ENCODE peak calls at places on chromosomes 13 and 19, in eight cellular contexts. One of them, this sample, is unnamed. For H3K9me2, the result is how much of the 10 kb centered on the place peaks cover.

GRCh38 chr19:18764591-18765051 is 26.5 kb downstream of the COMP start:
- DNase-seq in MM.1S: no peak
- DNase-seq in OCI-LY7: no peak
- DNase-seq in GM23338: no peak
- DNase-seq in SK-N-SH: no peak
- DNase-seq in PC-3: peak
- DNase-seq in hepatocyte: no peak
- DNase-seq in HCT116: no peak
- DNase-seq in this sample: peak

GRCh38 chr19:52734340-52734892 is 428 bp downstream of the ZNF611 start:
- DNase-seq in MM.1S: no peak
- DNase-seq in OCI-LY7: no peak
- DNase-seq in GM23338: peak
- DNase-seq in SK-N-SH: peak
- DNase-seq in PC-3: no peak
- DNase-seq in hepatocyte: peak
- DNase-seq in HCT116: no peak
- DNase-seq in this sample: peak

GRCh38 chr13:107117327-107118012 is 549.5 kb upstream of the ARGLU1 start:
- DNase-seq in MM.1S: no peak
- DNase-seq in OCI-LY7: no peak
- DNase-seq in GM23338: no peak
- DNase-seq in SK-N-SH: no peak
- DNase-seq in PC-3: no peak
- DNase-seq in hepatocyte: no peak
- DNase-seq in HCT116: no peak
- DNase-seq in this sample: no peak

GRCh38 chr13:41311607-41312500 is 787 bp downstream of the NAA16 start:
- DNase-seq in MM.1S: peak
- DNase-seq in OCI-LY7: peak
- DNase-seq in GM23338: peak
- DNase-seq in SK-N-SH: peak
- DNase-seq in PC-3: peak
- DNase-seq in hepatocyte: peak
- DNase-seq in HCT116: no peak
- DNase-seq in this sample: peak

GRCh38 chr19:11322269-11323024 is 17.0 kb downstream of the RAB3D start:
- DNase-seq in MM.1S: no peak
- DNase-seq in OCI-LY7: no peak
- DNase-seq in GM23338: no peak
- DNase-seq in SK-N-SH: no peak
- DNase-seq in PC-3: no peak
- DNase-seq in hepatocyte: no peak
- DNase-seq in HCT116: no peak
- DNase-seq in this sample: no peak

GRCh38 chr19:17671906-17672305 is 16.2 kb downstream of the UNC13A start:
- DNase-seq in MM.1S: peak
- DNase-seq in OCI-LY7: peak
- DNase-seq in GM23338: peak
- DNase-seq in SK-N-SH: peak
- DNase-seq in PC-3: peak
- DNase-seq in hepatocyte: no peak
- DNase-seq in HCT116: peak
- DNase-seq in this sample: peak

GRCh38 chr13:48333976-48334375 is 30.4 kb downstream of the RB1 start:
- DNase-seq in MM.1S: no peak
- DNase-seq in OCI-LY7: no peak
- DNase-seq in GM23338: no peak
- DNase-seq in SK-N-SH: no peak
- DNase-seq in PC-3: peak
- DNase-seq in hepatocyte: no peak
- DNase-seq in HCT116: no peak
- DNase-seq in this sample: peak

GRCh38 chr13:100098445-100099116 is 9.7 kb downstream of the PCCA start:
- DNase-seq in MM.1S: no peak
- DNase-seq in OCI-LY7: no peak
- DNase-seq in GM23338: no peak
- DNase-seq in SK-N-SH: no peak
- DNase-seq in PC-3: peak
- DNase-seq in hepatocyte: peak
- DNase-seq in HCT116: no peak
- DNase-seq in this sample: no peak

GRCh38 chr13:112194167-112194530 is 127.2 kb downstream of the SOX1 start:
- DNase-seq in MM.1S: no peak
- DNase-seq in OCI-LY7: no peak
- DNase-seq in GM23338: no peak
- DNase-seq in SK-N-SH: no peak
- DNase-seq in PC-3: no peak
- DNase-seq in hepatocyte: no peak
- DNase-seq in HCT116: no peak
- DNase-seq in this sample: no peak

GRCh38 chr13:85586422-85586831 is 212.8 kb downstream of the SLITRK6 start:
- DNase-seq in MM.1S: no peak
- DNase-seq in OCI-LY7: no peak
- DNase-seq in GM23338: no peak
- DNase-seq in SK-N-SH: no peak
- DNase-seq in PC-3: peak
- DNase-seq in hepatocyte: no peak
- DNase-seq in HCT116: no peak
- DNase-seq in this sample: no peak

GRCh38 chr19:57088125-57088524 is 31.7 kb upstream of the USP29 start:
- DNase-seq in MM.1S: no peak
- DNase-seq in OCI-LY7: no peak
- DNase-seq in GM23338: no peak
- DNase-seq in SK-N-SH: no peak
- DNase-seq in PC-3: no peak
- DNase-seq in hepatocyte: no peak
- DNase-seq in HCT116: no peak
- DNase-seq in this sample: no peak

GRCh38 chr13:49690133-49690989 is 925 bp downstream of the EBPL start:
- DNase-seq in MM.1S: no peak
- DNase-seq in OCI-LY7: no peak
- DNase-seq in GM23338: no peak
- DNase-seq in SK-N-SH: peak
- DNase-seq in PC-3: peak
- DNase-seq in hepatocyte: peak
- DNase-seq in HCT116: no peak
- DNase-seq in this sample: peak

GRCh38 chr13:62524061-62524460 is 1108.4 kb upstream of the PCDH20 start:
- DNase-seq in MM.1S: no peak
- DNase-seq in OCI-LY7: no peak
- DNase-seq in GM23338: no peak
- DNase-seq in SK-N-SH: no peak
- DNase-seq in PC-3: no peak
- DNase-seq in hepatocyte: no peak
- DNase-seq in HCT116: no peak
- DNase-seq in this sample: no peak

GRCh38 chr13:86563308-86563707 is 764.1 kb upstream of the SLITRK6 start:
- DNase-seq in MM.1S: no peak
- DNase-seq in OCI-LY7: no peak
- DNase-seq in GM23338: no peak
- DNase-seq in SK-N-SH: no peak
- DNase-seq in PC-3: peak
- DNase-seq in hepatocyte: no peak
- DNase-seq in HCT116: no peak
- DNase-seq in this sample: peak

GRCh38 chr19:51111606-51112005 is 3.4 kb upstream of the CTU1 start:
- DNase-seq in MM.1S: no peak
- DNase-seq in OCI-LY7: no peak
- DNase-seq in GM23338: peak
- DNase-seq in SK-N-SH: no peak
- DNase-seq in PC-3: peak
- DNase-seq in hepatocyte: no peak
- DNase-seq in HCT116: peak
- DNase-seq in this sample: peak

GRCh38 chr13:108070491-108070890 is 144.8 kb downstream of the LIG4 start:
- DNase-seq in MM.1S: no peak
- DNase-seq in OCI-LY7: no peak
- DNase-seq in GM23338: no peak
- DNase-seq in SK-N-SH: no peak
- DNase-seq in PC-3: no peak
- DNase-seq in hepatocyte: peak
- DNase-seq in HCT116: no peak
- DNase-seq in this sample: no peak

GRCh38 chr13:64936879-64937278 is 2293.3 kb downstream of the PCDH9 start:
- DNase-seq in MM.1S: no peak
- DNase-seq in OCI-LY7: no peak
- DNase-seq in GM23338: no peak
- DNase-seq in SK-N-SH: peak
- DNase-seq in PC-3: no peak
- DNase-seq in hepatocyte: no peak
- DNase-seq in HCT116: no peak
- DNase-seq in this sample: no peak

GRCh38 chr19:55080915-55081772 is 5.5 kb downstream of the EPS8L1 start:
- DNase-seq in MM.1S: no peak
- DNase-seq in OCI-LY7: peak
- DNase-seq in GM23338: peak
- DNase-seq in SK-N-SH: peak
- DNase-seq in PC-3: no peak
- DNase-seq in hepatocyte: peak
- DNase-seq in HCT116: peak
- DNase-seq in this sample: peak

GRCh38 chr19:1854542-1855039 is 6.3 kb upstream of the REXO1 start:
- DNase-seq in MM.1S: no peak
- DNase-seq in OCI-LY7: no peak
- DNase-seq in GM23338: peak
- DNase-seq in SK-N-SH: no peak
- DNase-seq in PC-3: no peak
- DNase-seq in hepatocyte: no peak
- DNase-seq in HCT116: no peak
- DNase-seq in this sample: peak

GRCh38 chr13:87680298-87680697 is 9.1 kb downstream of the SLITRK5 start:
- DNase-seq in MM.1S: peak
- DNase-seq in OCI-LY7: peak
- DNase-seq in GM23338: no peak
- DNase-seq in SK-N-SH: peak
- DNase-seq in PC-3: peak
- DNase-seq in hepatocyte: peak
- DNase-seq in HCT116: no peak
- DNase-seq in this sample: no peak

GRCh38 chr19:971795-972194 is 12.3 kb upstream of the WDR18 start:
- DNase-seq in MM.1S: no peak
- DNase-seq in OCI-LY7: no peak
- DNase-seq in GM23338: no peak
- DNase-seq in SK-N-SH: no peak
- DNase-seq in PC-3: no peak
- DNase-seq in hepatocyte: no peak
- DNase-seq in HCT116: no peak
- DNase-seq in this sample: no peak

GRCh38 chr13:109468123-109468522 is 318.3 kb downstream of the IRS2 start:
- DNase-seq in MM.1S: no peak
- DNase-seq in OCI-LY7: no peak
- DNase-seq in GM23338: no peak
- DNase-seq in SK-N-SH: no peak
- DNase-seq in PC-3: no peak
- DNase-seq in hepatocyte: no peak
- DNase-seq in HCT116: no peak
- DNase-seq in this sample: no peak
- H3K9me2 ChIP-seq in MM.1S: under half
- H3K9me2 ChIP-seq in OCI-LY7: under half
- H3K9me2 ChIP-seq in GM23338: under half
- H3K9me2 ChIP-seq in SK-N-SH: under half
- H3K9me2 ChIP-seq in PC-3: under half
- H3K9me2 ChIP-seq in hepatocyte: under half
- H3K9me2 ChIP-seq in HCT116: under half
- H3K9me2 ChIP-seq in this sample: under half

GRCh38 chr19:46633130-46633529 is 2.9 kb downstream of the GNG8 start:
- DNase-seq in MM.1S: no peak
- DNase-seq in OCI-LY7: no peak
- DNase-seq in GM23338: no peak
- DNase-seq in SK-N-SH: no peak
- DNase-seq in PC-3: no peak
- DNase-seq in hepatocyte: no peak
- DNase-seq in HCT116: no peak
- DNase-seq in this sample: no peak

GRCh38 chr19:46634656-46635218 is 1.3 kb downstream of the GNG8 start:
- DNase-seq in MM.1S: no peak
- DNase-seq in OCI-LY7: no peak
- DNase-seq in GM23338: peak
- DNase-seq in SK-N-SH: no peak
- DNase-seq in PC-3: no peak
- DNase-seq in hepatocyte: peak
- DNase-seq in HCT116: no peak
- DNase-seq in this sample: no peak

GRCh38 chr19:46631481-46631880 is 4.5 kb downstream of the GNG8 start:
- DNase-seq in MM.1S: no peak
- DNase-seq in OCI-LY7: no peak
- DNase-seq in GM23338: peak
- DNase-seq in SK-N-SH: no peak
- DNase-seq in PC-3: no peak
- DNase-seq in hepatocyte: no peak
- DNase-seq in HCT116: no peak
- DNase-seq in this sample: peak

GRCh38 chr19:46635920-46636761 is at the start of gene GNG8:
- DNase-seq in MM.1S: no peak
- DNase-seq in OCI-LY7: no peak
- DNase-seq in GM23338: peak
- DNase-seq in SK-N-SH: no peak
- DNase-seq in PC-3: no peak
- DNase-seq in hepatocyte: no peak
- DNase-seq in HCT116: no peak
- DNase-seq in this sample: no peak

GRCh38 chr19:46634045-46634655 is 1.9 kb downstream of the GNG8 start:
- DNase-seq in MM.1S: peak
- DNase-seq in OCI-LY7: peak
- DNase-seq in GM23338: peak
- DNase-seq in SK-N-SH: peak
- DNase-seq in PC-3: peak
- DNase-seq in hepatocyte: peak
- DNase-seq in HCT116: peak
- DNase-seq in this sample: peak
- TF ChIP-seq EZH2phosphoT487 in MM.1S: no peak
- TF ChIP-seq EZH2phosphoT487 in OCI-LY7: no peak
- TF ChIP-seq EZH2phosphoT487 in GM23338: no peak
- TF ChIP-seq EZH2phosphoT487 in SK-N-SH: no peak
- TF ChIP-seq EZH2phosphoT487 in PC-3: no peak
- TF ChIP-seq EZH2phosphoT487 in hepatocyte: no peak
- TF ChIP-seq EZH2phosphoT487 in HCT116: no peak
- TF ChIP-seq EZH2phosphoT487 in this sample: no peak

GRCh38 chr19:4692275-4693077 is 22.3 kb upstream of the MYDGF start:
- DNase-seq in MM.1S: no peak
- DNase-seq in OCI-LY7: no peak
- DNase-seq in GM23338: no peak
- DNase-seq in SK-N-SH: no peak
- DNase-seq in PC-3: no peak
- DNase-seq in hepatocyte: no peak
- DNase-seq in HCT116: no peak
- DNase-seq in this sample: no peak
- H3K4me3 ChIP-seq in MM.1S: no peak
- H3K4me3 ChIP-seq in OCI-LY7: no peak
- H3K4me3 ChIP-seq in GM23338: no peak
- H3K4me3 ChIP-seq in SK-N-SH: no peak
- H3K4me3 ChIP-seq in PC-3: no peak
- H3K4me3 ChIP-seq in hepatocyte: no peak
- H3K4me3 ChIP-seq in HCT116: no peak
- H3K4me3 ChIP-seq in this sample: no peak

DNA sequence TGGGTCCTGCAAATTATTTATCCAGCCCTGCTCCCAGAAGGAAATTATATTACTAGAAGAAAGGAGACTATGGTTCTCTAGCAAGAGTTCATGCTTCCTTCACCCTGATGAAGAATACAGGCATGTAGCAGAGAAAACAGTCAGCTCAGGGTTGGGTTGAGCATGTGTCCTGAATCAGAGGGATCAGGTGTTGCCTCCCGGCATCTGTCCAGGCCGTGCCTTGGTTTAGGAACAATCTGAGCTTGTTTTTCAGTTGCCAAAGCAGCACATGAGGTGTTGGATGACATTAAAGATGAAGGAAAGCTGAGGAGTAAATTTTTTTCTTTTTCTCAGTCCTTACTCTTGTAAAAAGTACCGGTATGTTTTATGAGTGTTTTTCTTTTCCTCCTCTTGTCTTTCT is 62.0 kb downstream of the KL start:
- DNase-seq in MM.1S: no peak
- DNase-seq in OCI-LY7: no peak
- DNase-seq in GM23338: no peak
- DNase-seq in SK-N-SH: no peak
- DNase-seq in PC-3: no peak
- DNase-seq in hepatocyte: no peak
- DNase-seq in HCT116: no peak
- DNase-seq in this sample: no peak
- H3K9me2 ChIP-seq in MM.1S: under half
- H3K9me2 ChIP-seq in OCI-LY7: under half
- H3K9me2 ChIP-seq in GM23338: under half
- H3K9me2 ChIP-seq in SK-N-SH: under half
- H3K9me2 ChIP-seq in PC-3: under half
- H3K9me2 ChIP-seq in hepatocyte: under half
- H3K9me2 ChIP-seq in HCT116: under half
- H3K9me2 ChIP-seq in this sample: under half